ENCODE peak calls at places on chromosomes 11 and 22, in five cellular contexts. One of them, this sample, is unnamed.

GRCh38 chr11:114678125-114679036 is at the start of gene NXPE2:
- DNase-seq in fibroblast of lung: no peak
- DNase-seq in kidney epithelial cell: peak; percentile 69
- DNase-seq in choroid plexus epithelial cell: no peak
- DNase-seq in cardiac muscle cell: no peak
- DNase-seq in this sample: peak; percentile 6

GRCh38 chr11:112769170-112769569 is 192.1 kb upstream of the NCAM1 start:
- DNase-seq in fibroblast of lung: no peak
- DNase-seq in kidney epithelial cell: no peak
- DNase-seq in choroid plexus epithelial cell: no peak
- DNase-seq in cardiac muscle cell: no peak
- DNase-seq in this sample: no peak

GRCh38 chr11:72524711-72525110 is 90.4 kb upstream of the CLPB start:
- DNase-seq in fibroblast of lung: no peak
- DNase-seq in kidney epithelial cell: no peak
- DNase-seq in choroid plexus epithelial cell: peak; percentile 13
- DNase-seq in cardiac muscle cell: no peak
- DNase-seq in this sample: no peak

GRCh38 chr11:94151903-94152677 is 23.4 kb downstream of the PANX1 start:
- DNase-seq in fibroblast of lung: peak; percentile 76
- DNase-seq in kidney epithelial cell: peak; percentile 67
- DNase-seq in choroid plexus epithelial cell: peak; percentile 68
- DNase-seq in cardiac muscle cell: peak; percentile 67
- DNase-seq in this sample: no peak

GRCh38 chr11:88293931-88294330 is 43.6 kb downstream of the CTSC start:
- DNase-seq in fibroblast of lung: peak; percentile 37
- DNase-seq in kidney epithelial cell: no peak
- DNase-seq in choroid plexus epithelial cell: peak; percentile 27
- DNase-seq in cardiac muscle cell: no peak
- DNase-seq in this sample: no peak

GRCh38 chr11:121250843-121251242 is 41.7 kb upstream of the SC5D start:
- DNase-seq in fibroblast of lung: no peak
- DNase-seq in kidney epithelial cell: no peak
- DNase-seq in choroid plexus epithelial cell: peak; percentile 34
- DNase-seq in cardiac muscle cell: no peak
- DNase-seq in this sample: no peak

GRCh38 chr11:70740475-70740825 is 342.1 kb downstream of the CTTN start:
- DNase-seq in fibroblast of lung: no peak
- DNase-seq in kidney epithelial cell: no peak
- DNase-seq in choroid plexus epithelial cell: no peak
- DNase-seq in cardiac muscle cell: no peak
- DNase-seq in this sample: no peak

GRCh38 chr22:48894064-48894671 is 933.5 kb downstream of the BRD1 start:
- DNase-seq in fibroblast of lung: no peak
- DNase-seq in kidney epithelial cell: no peak
- DNase-seq in choroid plexus epithelial cell: no peak
- DNase-seq in cardiac muscle cell: no peak
- DNase-seq in this sample: no peak

GRCh38 chr11:56932572-56933235 is 56.0 kb upstream of the OR5AK2 start:
- DNase-seq in fibroblast of lung: peak; percentile 1
- DNase-seq in kidney epithelial cell: peak; percentile 81
- DNase-seq in choroid plexus epithelial cell: peak; percentile 36
- DNase-seq in cardiac muscle cell: peak; percentile 45
- DNase-seq in this sample: peak; percentile 27

GRCh38 chr11:66546966-66547661 is 411 bp downstream of the ACTN3 start:
- DNase-seq in fibroblast of lung: no peak
- DNase-seq in kidney epithelial cell: no peak
- DNase-seq in choroid plexus epithelial cell: no peak
- DNase-seq in cardiac muscle cell: no peak
- DNase-seq in this sample: no peak
- H3K4me3 ChIP-seq in fibroblast of lung: no peak overlapping the region
- H3K4me3 ChIP-seq in kidney epithelial cell: no peak overlapping the region
- H3K4me3 ChIP-seq in choroid plexus epithelial cell: no peak overlapping the region
- H3K4me3 ChIP-seq in cardiac muscle cell: peak overlapping the region; percentile 71
- H3K4me3 ChIP-seq in this sample: no peak overlapping the region

DNA sequence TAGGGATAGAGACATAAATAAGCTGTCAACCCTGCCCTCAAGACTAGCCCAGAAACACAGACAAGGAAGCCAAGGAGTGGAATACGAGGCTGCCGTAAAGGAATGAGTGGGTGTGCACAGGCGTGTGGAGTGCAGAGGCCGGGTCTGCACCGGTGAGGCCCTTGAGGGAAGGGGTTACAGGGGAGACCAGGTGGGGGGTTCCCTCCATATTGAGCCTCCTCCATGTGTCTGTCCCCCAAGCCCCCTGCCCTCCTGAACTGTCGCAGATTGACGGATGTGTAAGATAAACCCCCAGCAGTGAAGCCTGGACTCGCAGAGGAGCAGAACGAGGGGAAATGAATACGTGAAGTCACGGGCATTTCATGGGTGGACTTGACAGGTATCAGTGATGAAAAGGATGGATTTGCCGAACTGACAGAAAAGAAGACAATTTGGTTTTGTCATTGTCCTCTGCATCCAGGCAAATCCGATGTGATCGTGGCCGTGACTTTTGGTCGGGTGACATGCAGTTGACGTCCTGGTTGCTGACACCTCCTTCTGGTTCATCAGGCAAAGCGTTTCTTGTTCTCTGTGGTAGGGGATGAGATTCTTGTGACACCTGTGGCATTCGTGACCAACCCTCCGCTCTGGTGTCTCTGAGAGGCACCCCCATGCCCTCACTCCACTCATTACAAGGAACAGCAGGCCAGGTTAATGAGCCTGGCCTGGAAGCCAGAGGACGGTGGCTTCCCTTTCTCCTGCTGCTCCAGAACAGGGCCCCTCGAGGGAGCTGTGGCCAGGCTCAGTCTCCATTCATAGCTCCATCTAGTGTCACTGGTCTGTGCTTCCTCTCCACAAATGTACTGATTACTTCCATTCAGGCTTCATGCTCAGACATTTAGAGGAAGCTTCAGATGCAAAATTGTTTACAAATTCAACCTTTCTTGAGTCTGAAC is 223.1 kb upstream of the B3GAT1 start:
- DNase-seq in fibroblast of lung: no peak
- DNase-seq in kidney epithelial cell: no peak
- DNase-seq in choroid plexus epithelial cell: no peak
- DNase-seq in cardiac muscle cell: no peak
- DNase-seq in this sample: no peak
- TF ChIP-seq CTCF in fibroblast of lung: no peak
- TF ChIP-seq CTCF in kidney epithelial cell: no peak
- TF ChIP-seq CTCF in choroid plexus epithelial cell: no peak
- TF ChIP-seq CTCF in cardiac muscle cell: no peak
- TF ChIP-seq CTCF in this sample: peak; percentile 18

DNA sequence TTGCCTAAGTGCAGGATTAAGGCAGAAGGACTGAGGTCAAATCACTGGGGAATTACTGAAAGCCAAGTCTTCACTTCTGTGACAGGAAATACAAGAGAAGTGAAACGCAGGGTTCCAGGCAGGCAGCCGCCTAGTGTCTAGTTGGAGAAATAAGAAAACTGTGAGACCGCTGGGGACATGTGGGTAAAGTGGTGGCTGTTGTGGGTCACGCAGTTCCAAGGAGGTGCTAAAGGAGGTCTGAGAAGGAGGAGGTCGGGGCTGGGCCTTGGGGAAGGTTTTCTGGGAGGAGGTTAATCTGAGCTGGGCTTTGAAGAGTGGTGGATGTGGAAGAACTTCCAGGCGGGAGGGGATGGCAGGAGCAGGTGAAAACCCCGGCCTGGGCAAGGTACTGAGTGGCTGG is 11.2 kb downstream of the MCM5 start:
- DNase-seq in fibroblast of lung: no peak
- DNase-seq in kidney epithelial cell: no peak
- DNase-seq in choroid plexus epithelial cell: no peak
- DNase-seq in cardiac muscle cell: no peak
- DNase-seq in this sample: no peak
- H3K4me3 ChIP-seq in fibroblast of lung: no peak overlapping the region
- H3K4me3 ChIP-seq in kidney epithelial cell: no peak overlapping the region
- H3K4me3 ChIP-seq in choroid plexus epithelial cell: no peak overlapping the region
- H3K4me3 ChIP-seq in cardiac muscle cell: no peak overlapping the region
- H3K4me3 ChIP-seq in this sample: no peak overlapping the region

GRCh38 chr11:76599041-76600013 is 71.2 kb downstream of the LRRC32 start:
- DNase-seq in fibroblast of lung: no peak
- DNase-seq in kidney epithelial cell: no peak
- DNase-seq in choroid plexus epithelial cell: peak; percentile 73
- DNase-seq in cardiac muscle cell: peak; percentile 64
- DNase-seq in this sample: no peak
- TF ChIP-seq CTCF in fibroblast of lung: no peak
- TF ChIP-seq CTCF in kidney epithelial cell: no peak
- TF ChIP-seq CTCF in choroid plexus epithelial cell: peak; percentile 22
- TF ChIP-seq CTCF in cardiac muscle cell: no peak
- TF ChIP-seq CTCF in this sample: no peak

This sample was measured in epithelial cell of proximal tubule.